ENCODE peak calls at places on chromosome 18, in eight cellular contexts. W is GM23338; Y is pancreas; O is neural progenitor cell; Q is AG04450; A is right lobe of liver; D is uterus; I is CD4-positive, alpha-beta T cell. M is an unnamed sample.

GRCh38 chr18:55439036-55439435 is 149.0 kb downstream of the TCF4 start:
- DNase-seq in W (peak), Y (no peak), O (peak), Q (no peak), A (no peak), D (no peak), I (no peak), M (no peak)

GRCh38 chr18:55588876-55589595 is 1.0 kb upstream of the TCF4 start:
- DNase-seq in W (no peak), Y (no peak), O (no peak), Q (no peak), A (no peak), D (no peak), I (no peak), M (peak)

GRCh38 chr18:25538175-25538922 is 186.4 kb upstream of the ZNF521 start:
- DNase-seq in W (no peak), Y (no peak), O (no peak), Q (no peak), A (no peak), D (no peak), I (no peak), M (no peak)

GRCh38 chr18:56495884-56496283 is 142.5 kb downstream of the TXNL1 start:
- DNase-seq in W (no peak), Y (no peak), O (no peak), Q (no peak), A (no peak), D (no peak), I (no peak), M (no peak)

GRCh38 chr18:13813271-13813849 is 10.6 kb upstream of the MC5R start:
- DNase-seq in W (peak), Y (no peak), O (peak), Q (no peak), A (peak), D (peak), I (peak), M (no peak)

GRCh38 chr18:79905389-79905911 is 46.0 kb downstream of the SLC66A2 start:
- DNase-seq in W (no peak), Y (no peak), O (no peak), Q (no peak), A (no peak), D (no peak), I (no peak), M (no peak)

GRCh38 chr18:13556497-13556896 is 169.9 kb downstream of the FAM210A start:
- DNase-seq in W (no peak), Y (no peak), O (no peak), Q (no peak), A (no peak), D (no peak), I (no peak), M (no peak)

GRCh38 chr18:11008544-11008943 is 140.8 kb downstream of the PIEZO2 start:
- DNase-seq in W (no peak), Y (no peak), O (no peak), Q (no peak), A (no peak), D (no peak), I (no peak), M (no peak)

GRCh38 chr18:57095884-57096283 is 51.0 kb upstream of the BOD1L2 start:
- DNase-seq in W (peak), Y (no peak), O (peak), Q (no peak), A (no peak), D (no peak), I (no peak), M (no peak)

GRCh38 chr18:55651236-55651635 is 63.2 kb upstream of the TCF4 start:
- DNase-seq in W (no peak), Y (no peak), O (no peak), Q (no peak), A (no peak), D (no peak), I (no peak), M (peak)

GRCh38 chr18:8319798-8320477 is 289.3 kb upstream of the RAB12 start:
- DNase-seq in W (no peak), Y (no peak), O (no peak), Q (peak), A (peak), D (no peak), I (no peak), M (no peak)

GRCh38 chr18:11872479-11873136 is 21.4 kb downstream of the CHMP1B start:
- DNase-seq in W (peak), Y (no peak), O (peak), Q (no peak), A (no peak), D (no peak), I (no peak), M (peak)

GRCh38 chr18:79902075-79902474 is 49.4 kb downstream of the SLC66A2 start:
- DNase-seq in W (no peak), Y (no peak), O (no peak), Q (no peak), A (no peak), D (no peak), I (no peak), M (no peak)

GRCh38 chr18:62458346-62458745 is 64.5 kb upstream of the ZCCHC2 start:
- DNase-seq in W (peak), Y (no peak), O (no peak), Q (no peak), A (no peak), D (no peak), I (no peak), M (no peak)

GRCh38 chr18:77114564-77115391 is 17.8 kb downstream of the MBP start:
- DNase-seq in W (no peak), Y (peak), O (no peak), Q (peak), A (peak), D (peak), I (no peak), M (peak)
- H3K27ac ChIP-seq in W (no peak), Y (peak), O (no peak), Q (peak), A (peak), D (peak), I (peak), M (peak)

DNA sequence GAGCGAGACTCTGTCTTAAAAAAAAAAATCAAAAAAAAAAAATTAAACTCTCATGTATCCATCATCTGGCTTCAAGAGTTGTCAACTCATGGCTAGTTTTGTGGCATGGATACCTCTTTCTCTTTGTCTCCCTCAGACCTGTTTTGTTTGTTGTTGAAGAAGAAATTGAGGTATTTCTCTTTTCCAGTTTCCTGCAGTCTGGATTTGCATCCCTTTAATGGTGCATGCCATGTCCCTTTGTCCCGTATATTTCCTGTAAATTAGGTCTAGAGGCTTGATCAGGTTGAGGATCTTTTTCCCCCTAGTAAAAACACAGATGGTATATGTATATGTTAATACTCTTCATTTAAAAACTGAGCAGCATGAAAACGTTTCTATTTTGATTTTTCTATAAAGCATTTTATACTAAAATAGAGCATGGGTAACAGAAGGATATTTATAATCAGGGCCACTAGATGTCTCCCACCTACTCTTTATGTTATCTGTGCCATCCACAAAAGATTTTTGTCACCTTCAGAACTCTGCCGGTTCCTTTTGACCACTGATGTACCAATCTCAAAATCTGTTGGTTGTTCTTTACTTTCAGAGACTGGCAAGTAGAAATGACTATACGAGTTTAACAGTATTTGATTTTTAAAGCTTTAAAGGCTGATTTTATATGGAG is 80.1 kb downstream of the GALNT1 start:
- DNase-seq in W (peak), Y (no peak), O (no peak), Q (no peak), A (no peak), D (no peak), I (no peak), M (no peak)
- TF ChIP-seq CTCF in W (peak), Y (no peak), O (peak), Q (peak), A (no peak), D (no peak), I (no peak), M (peak)

DNA sequence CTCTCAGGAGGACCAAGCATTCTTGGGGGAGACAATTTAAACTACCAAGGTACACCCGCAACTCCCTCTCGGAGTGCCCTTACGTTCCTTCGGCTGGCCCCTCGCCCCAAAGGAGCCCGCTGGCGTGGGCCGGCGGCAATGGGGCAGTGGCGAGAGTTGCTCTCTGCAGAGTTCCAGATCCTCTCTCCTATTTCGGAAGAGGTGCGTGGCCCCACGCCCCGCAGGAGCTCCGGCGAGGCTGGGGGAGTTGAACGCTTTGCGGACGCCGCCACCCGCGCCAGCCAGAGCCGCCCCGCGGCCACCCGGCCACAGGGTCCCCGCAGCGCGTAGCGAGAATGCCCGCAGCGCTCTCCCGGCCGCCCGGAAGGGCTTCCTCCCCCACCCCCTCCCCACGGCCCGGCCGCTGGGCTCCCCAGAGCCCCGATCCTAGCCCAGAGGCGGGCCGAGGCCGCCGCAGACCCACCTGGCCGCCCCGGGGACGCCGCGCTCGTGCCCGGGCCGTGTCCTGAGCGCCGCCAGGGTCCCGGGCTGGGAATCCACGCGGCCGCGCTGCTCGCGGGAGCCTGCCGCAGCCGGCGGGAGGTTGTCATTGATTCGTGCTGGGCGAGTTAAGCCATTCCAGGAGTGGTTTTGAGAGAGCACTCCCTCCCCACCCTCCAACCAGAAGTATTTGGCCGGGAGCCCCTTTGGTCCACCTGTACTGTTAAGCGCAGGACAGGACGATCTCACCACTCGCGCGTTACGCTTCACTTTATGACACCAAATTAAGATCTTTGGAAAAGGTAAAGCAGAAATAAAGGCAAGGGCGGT is 206.3 kb upstream of the SMAD2 start:
- DNase-seq in W (peak), Y (peak), O (peak), Q (no peak), A (peak), D (no peak), I (no peak), M (no peak)
- H3K27ac ChIP-seq in W (no peak), Y (peak), O (no peak), Q (no peak), A (no peak), D (no peak), I (no peak), M (no peak)

GRCh38 chr18:43805646-43806194 is 528.4 kb upstream of the SYT4 start:
- DNase-seq in W (no peak), Y (no peak), O (no peak), Q (no peak), A (no peak), D (no peak), I (no peak), M (no peak)
- TF ChIP-seq CTCF in W (no peak), Y (no peak), O (no peak), Q (no peak), A (no peak), D (no peak), I (no peak), M (no peak)

GRCh38 chr18:44876749-44877148 is 196.1 kb downstream of the SETBP1 start:
- DNase-seq in W (no peak), Y (no peak), O (no peak), Q (no peak), A (no peak), D (no peak), I (no peak), M (no peak)
- H3K27ac ChIP-seq in W (no peak), Y (no peak), O (no peak), Q (no peak), A (no peak), D (no peak), I (no peak), M (no peak)

DNA sequence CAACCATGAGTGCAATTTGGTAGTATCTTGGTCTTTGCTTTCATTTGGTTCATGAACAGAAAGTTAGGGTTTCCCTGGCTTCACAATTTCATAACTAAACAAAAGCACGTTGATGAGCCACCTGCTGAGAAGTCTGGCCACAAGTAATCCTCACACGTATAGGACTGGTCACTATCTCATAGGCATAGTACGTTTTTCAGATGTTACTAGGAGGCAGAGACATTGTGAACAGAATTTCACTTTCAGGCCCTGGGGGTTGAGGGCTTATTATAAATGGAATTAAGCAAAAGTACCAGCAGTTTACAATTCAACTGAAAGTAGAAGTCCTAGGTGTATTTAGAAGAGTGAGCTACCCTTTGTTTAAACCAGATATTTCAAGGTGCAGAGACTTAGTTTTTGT is 277.1 kb downstream of the ALPK2 start:
- DNase-seq in W (no peak), Y (no peak), O (no peak), Q (no peak), A (no peak), D (no peak), I (no peak), M (no peak)
- TF ChIP-seq CTCF in W (no peak), Y (no peak), O (no peak), Q (no peak), A (no peak), D (no peak), I (no peak), M (no peak)

GRCh38 chr18:76571689-76572088 is 76.6 kb upstream of the ZNF516 start:
- DNase-seq in W (no peak), Y (no peak), O (no peak), Q (no peak), A (no peak), D (no peak), I (no peak), M (no peak)

GRCh38 chr18:76572517-76573247 is 77.6 kb upstream of the ZNF516 start:
- DNase-seq in W (no peak), Y (no peak), O (no peak), Q (no peak), A (no peak), D (no peak), I (no peak), M (no peak)

GRCh38 chr18:76569644-76570415 is 74.8 kb upstream of the ZNF516 start:
- DNase-seq in W (no peak), Y (no peak), O (peak), Q (no peak), A (no peak), D (no peak), I (no peak), M (no peak)

GRCh38 chr18:76568726-76569125 is 73.7 kb upstream of the ZNF516 start:
- DNase-seq in W (no peak), Y (no peak), O (no peak), Q (no peak), A (no peak), D (no peak), I (no peak), M (peak)

GRCh38 chr18:76573325-76574025 is 78.4 kb upstream of the ZNF516 start:
- DNase-seq in W (no peak), Y (peak), O (no peak), Q (no peak), A (peak), D (no peak), I (no peak), M (peak)
- H3K27ac ChIP-seq in W (no peak), Y (no peak), O (no peak), Q (peak), A (no peak), D (no peak), I (no peak), M (peak)

DNA sequence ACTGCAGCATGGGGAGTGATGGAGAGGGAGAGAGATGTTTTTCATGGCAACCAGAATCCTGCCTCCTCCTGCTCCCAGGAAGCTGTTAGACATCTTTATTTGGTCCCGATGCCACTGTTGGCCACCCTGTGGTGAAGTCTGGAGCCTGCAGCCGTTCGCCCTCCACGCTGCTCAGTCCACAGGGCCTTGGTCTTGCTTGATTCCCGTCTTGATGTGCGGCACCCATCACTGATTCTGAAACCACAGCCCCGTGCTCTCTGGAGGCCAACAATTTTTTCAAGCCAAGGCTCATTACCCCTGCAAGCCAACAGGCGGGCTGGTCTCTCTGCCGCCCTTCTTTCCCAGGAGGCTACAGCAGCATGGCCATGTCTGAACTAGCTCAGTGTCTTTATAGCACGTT is 24.5 kb downstream of the SIGLEC15 start:
- DNase-seq in W (peak), Y (no peak), O (peak), Q (no peak), A (no peak), D (no peak), I (no peak), M (no peak)
- TF ChIP-seq CTCF in W (peak), Y (no peak), O (peak), Q (peak), A (peak), D (no peak), I (no peak), M (peak)

M was measured in foreskin keratinocyte.